ENCODE peak calls at places on chromosomes 13 and 19, in four cellular contexts. One of them, this sample, is unnamed.
A peak's percentile ranks its signal among the peaks of the same experiment; 100 is the strongest.

GRCh38 chr19:18905520-18906236 is 9.7 kb upstream of the CERS1 start:
- DNase-seq in aorta: no peak
- DNase-seq in thoracic aorta: no peak
- DNase-seq in mesendoderm: no peak
- DNase-seq in this sample: no peak

GRCh38 chr19:29119582-29119981 is 93.4 kb downstream of the UQCRFS1 start:
- DNase-seq in aorta: no peak
- DNase-seq in thoracic aorta: no peak
- DNase-seq in mesendoderm: peak; percentile 49
- DNase-seq in this sample: no peak

GRCh38 chr13:30690282-30691188 is 44.8 kb upstream of the ALOX5AP start:
- DNase-seq in aorta: peak; percentile 77
- DNase-seq in thoracic aorta: no peak
- DNase-seq in mesendoderm: peak; percentile 44
- DNase-seq in this sample: peak; percentile 74

GRCh38 chr19:49997709-49998108 is 27.5 kb downstream of the VRK3 start:
- DNase-seq in aorta: no peak
- DNase-seq in thoracic aorta: no peak
- DNase-seq in mesendoderm: peak; percentile 81
- DNase-seq in this sample: peak; percentile 37

GRCh38 chr13:114313061-114313860 is 1.0 kb upstream of the CHAMP1 start:
- DNase-seq in aorta: no peak
- DNase-seq in thoracic aorta: no peak
- DNase-seq in mesendoderm: peak; percentile 40
- DNase-seq in this sample: no peak

GRCh38 chr13:98930014-98930625 is 47.7 kb downstream of the DOCK9 start:
- DNase-seq in aorta: no peak
- DNase-seq in thoracic aorta: no peak
- DNase-seq in mesendoderm: no peak
- DNase-seq in this sample: peak; percentile 21

GRCh38 chr19:16527334-16527935 is 14.8 kb downstream of the CHERP start:
- DNase-seq in aorta: no peak
- DNase-seq in thoracic aorta: no peak
- DNase-seq in mesendoderm: no peak
- DNase-seq in this sample: no peak

GRCh38 chr13:31896427-31896826 is 135.1 kb upstream of the FRY start:
- DNase-seq in aorta: no peak
- DNase-seq in thoracic aorta: no peak
- DNase-seq in mesendoderm: peak; percentile 13
- DNase-seq in this sample: no peak

GRCh38 chr13:28540612-28541011 is 45.7 kb upstream of the FLT1 start:
- DNase-seq in aorta: no peak
- DNase-seq in thoracic aorta: no peak
- DNase-seq in mesendoderm: no peak
- DNase-seq in this sample: no peak

GRCh38 chr13:33176526-33176925 is 109.0 kb downstream of the STARD13 start:
- DNase-seq in aorta: no peak
- DNase-seq in thoracic aorta: no peak
- DNase-seq in mesendoderm: no peak
- DNase-seq in this sample: no peak

GRCh38 chr13:29156136-29156535 is 336.0 kb downstream of the MTUS2 start:
- DNase-seq in aorta: no peak
- DNase-seq in thoracic aorta: no peak
- DNase-seq in mesendoderm: no peak
- DNase-seq in this sample: no peak

GRCh38 chr19:1154731-1155351 is 19.2 kb downstream of the SBNO2 start:
- DNase-seq in aorta: peak; percentile 95
- DNase-seq in thoracic aorta: peak; percentile 80
- DNase-seq in mesendoderm: no peak
- DNase-seq in this sample: peak; percentile 83

GRCh38 chr19:51457351-51458013 is 772 bp downstream of the SIGLEC8 start:
- DNase-seq in aorta: no peak
- DNase-seq in thoracic aorta: no peak
- DNase-seq in mesendoderm: no peak
- DNase-seq in this sample: no peak

GRCh38 chr19:24140099-24140498 is 53.1 kb downstream of the ZNF254 start:
- DNase-seq in aorta: no peak
- DNase-seq in thoracic aorta: no peak
- DNase-seq in mesendoderm: no peak
- DNase-seq in this sample: no peak

GRCh38 chr19:49916839-49917733 is 11.9 kb upstream of the ATF5 start:
- DNase-seq in aorta: no peak
- DNase-seq in thoracic aorta: no peak
- DNase-seq in mesendoderm: peak; percentile 62
- DNase-seq in this sample: no peak

GRCh38 chr13:67106502-67107057 is 123.6 kb downstream of the PCDH9 start:
- DNase-seq in aorta: no peak
- DNase-seq in thoracic aorta: no peak
- DNase-seq in mesendoderm: no peak
- DNase-seq in this sample: no peak
- H3K4me1 ChIP-seq in aorta: no peaks in the 10 kb centered on the region
- H3K4me1 ChIP-seq in thoracic aorta: no peaks in the 10 kb centered on the region
- H3K4me1 ChIP-seq in mesendoderm: no peaks in the 10 kb centered on the region
- H3K4me1 ChIP-seq in this sample: no peaks in the 10 kb centered on the region

GRCh38 chr19:35669566-35669965 is 3.2 kb downstream of the UPK1A start:
- DNase-seq in aorta: no peak
- DNase-seq in thoracic aorta: no peak
- DNase-seq in mesendoderm: no peak
- DNase-seq in this sample: no peak
- H3K27me3 ChIP-seq in aorta: no peaks in the 10 kb centered on the region
- H3K27me3 ChIP-seq in thoracic aorta: peaks cover 3% of the 10 kb centered on the region
- H3K27me3 ChIP-seq in mesendoderm: no peaks in the 10 kb centered on the region
- H3K27me3 ChIP-seq in this sample: peaks cover 8% of the 10 kb centered on the region

GRCh38 chr13:25165664-25166063 is 6.4 kb downstream of the AMER2 start:
- DNase-seq in aorta: no peak
- DNase-seq in thoracic aorta: no peak
- DNase-seq in mesendoderm: peak; percentile 51
- DNase-seq in this sample: no peak
- H3K27ac ChIP-seq in aorta: no peak overlapping the region
- H3K27ac ChIP-seq in thoracic aorta: no peak overlapping the region
- H3K27ac ChIP-seq in mesendoderm: no peak overlapping the region
- H3K27ac ChIP-seq in this sample: no peak overlapping the region

GRCh38 chr13:110374644-110375370 is 67.7 kb downstream of the COL4A2 start:
- DNase-seq in aorta: no peak
- DNase-seq in thoracic aorta: no peak
- DNase-seq in mesendoderm: peak; percentile 45
- DNase-seq in this sample: no peak
- H3K4me1 ChIP-seq in aorta: peaks cover 2% of the 10 kb centered on the region
- H3K4me1 ChIP-seq in thoracic aorta: peaks cover 52% of the 10 kb centered on the region
- H3K4me1 ChIP-seq in mesendoderm: peaks cover 6% of the 10 kb centered on the region
- H3K4me1 ChIP-seq in this sample: no peaks in the 10 kb centered on the region

This sample was measured in small intestine.